ENCODE peak calls at places on chromosomes 13 and 19, in six cellular contexts. M is adrenal gland, X is heart left ventricle, I is ovary, Q is body of pancreas, P is stomach. Y is an unnamed sample.

GRCh38 chr19:46181386-46181774 is 33.3 kb downstream of the IGFL2 start:
- DNase-seq in M (no peak), X (no peak), I (no peak), Q (no peak), P (no peak), Y (peak)

GRCh38 chr19:800360-801029 is 3.2 kb downstream of the PTBP1 start:
- DNase-seq in M (no peak), X (no peak), I (no peak), Q (peak), P (peak), Y (no peak)

GRCh38 chr19:29526730-29527499 is 1.1 kb downstream of the VSTM2B start:
- DNase-seq in M (no peak), X (no peak), I (no peak), Q (no peak), P (no peak), Y (no peak)

GRCh38 chr13:113528798-113529180 is 38.3 kb upstream of the DCUN1D2 start:
- DNase-seq in M (no peak), X (no peak), I (no peak), Q (no peak), P (no peak), Y (no peak)

GRCh38 chr13:67299072-67299635 is 69.0 kb upstream of the PCDH9 start:
- DNase-seq in M (no peak), X (no peak), I (no peak), Q (no peak), P (no peak), Y (no peak)

GRCh38 chr13:113373811-113374485 is 10.0 kb upstream of the GRTP1 start:
- DNase-seq in M (no peak), X (no peak), I (no peak), Q (no peak), P (no peak), Y (no peak)

GRCh38 chr19:37933965-37934364 is 27.0 kb downstream of the SIPA1L3 start:
- DNase-seq in M (no peak), X (peak), I (no peak), Q (peak), P (peak), Y (peak)

GRCh38 chr19:44747739-44748425 is 626 bp upstream of the BCL3 start:
- DNase-seq in M (peak), X (peak), I (peak), Q (peak), P (peak), Y (no peak)

GRCh38 chr13:44140146-44140545 is 233.5 kb upstream of the SERP2 start:
- DNase-seq in M (no peak), X (no peak), I (no peak), Q (no peak), P (peak), Y (no peak)

GRCh38 chr13:84366484-84366883 is 484.2 kb upstream of the SLITRK1 start:
- DNase-seq in M (no peak), X (no peak), I (no peak), Q (no peak), P (no peak), Y (no peak)

GRCh38 chr13:97226788-97227627 is 4.9 kb downstream of the MBNL2 start:
- DNase-seq in M (no peak), X (no peak), I (peak), Q (no peak), P (peak), Y (no peak)

GRCh38 chr19:48627211-48627864 is 8.0 kb downstream of the SPHK2 start:
- DNase-seq in M (no peak), X (no peak), I (peak), Q (no peak), P (no peak), Y (no peak)

GRCh38 chr13:97749174-97749573 is 204.3 kb upstream of the IPO5 start:
- DNase-seq in M (no peak), X (no peak), I (no peak), Q (no peak), P (no peak), Y (peak)

GRCh38 chr19:307793-308420 is 16.7 kb upstream of the PLPP2 start:
- DNase-seq in M (no peak), X (no peak), I (no peak), Q (no peak), P (no peak), Y (no peak)

GRCh38 chr13:60756306-60756705 is 359.3 kb downstream of the TDRD3 start:
- DNase-seq in M (no peak), X (no peak), I (no peak), Q (no peak), P (no peak), Y (no peak)

GRCh38 chr13:80463673-80464352 is 122.9 kb upstream of the SPRY2 start:
- DNase-seq in M (no peak), X (peak), I (no peak), Q (no peak), P (no peak), Y (no peak)

GRCh38 chr19:42455621-42456081 is 12.9 kb upstream of the CXCL17 start:
- DNase-seq in M (no peak), X (no peak), I (no peak), Q (no peak), P (no peak), Y (no peak)

GRCh38 chr13:114099918-114100445 is 32.4 kb downstream of the RASA3 start:
- DNase-seq in M (no peak), X (peak), I (peak), Q (no peak), P (no peak), Y (no peak)

GRCh38 chr19:30070198-30070969 is 128.3 kb downstream of the URI1 start:
- DNase-seq in M (no peak), X (no peak), I (no peak), Q (peak), P (peak), Y (no peak)

GRCh38 chr19:35211545-35212230 is 16.9 kb downstream of the FAM187B start:
- DNase-seq in M (peak), X (peak), I (no peak), Q (no peak), P (peak), Y (no peak)

GRCh38 chr19:36686365-36687213 is 823 bp upstream of the ZNF567 start:
- DNase-seq in M (no peak), X (no peak), I (peak), Q (peak), P (no peak), Y (no peak)
- TF ChIP-seq POLR2A in M (no peak), X (no peak), I (no peak), Q (no peak), P (no peak), Y (no peak)

GRCh38 chr19:9140159-9140874 is at the start of gene ZNF317:
- DNase-seq in M (peak), X (peak), I (peak), Q (peak), P (peak), Y (peak)

GRCh38 chr19:9144920-9145319 is 4.7 kb downstream of the ZNF317 start:
- DNase-seq in M (no peak), X (no peak), I (no peak), Q (no peak), P (no peak), Y (no peak)

GRCh38 chr19:9139609-9140158 is 513 bp upstream of the ZNF317 start:
- DNase-seq in M (no peak), X (no peak), I (no peak), Q (no peak), P (no peak), Y (no peak)
- TF ChIP-seq POLR2A in M (no peak), X (no peak), I (no peak), Q (no peak), P (no peak), Y (no peak)

DNA sequence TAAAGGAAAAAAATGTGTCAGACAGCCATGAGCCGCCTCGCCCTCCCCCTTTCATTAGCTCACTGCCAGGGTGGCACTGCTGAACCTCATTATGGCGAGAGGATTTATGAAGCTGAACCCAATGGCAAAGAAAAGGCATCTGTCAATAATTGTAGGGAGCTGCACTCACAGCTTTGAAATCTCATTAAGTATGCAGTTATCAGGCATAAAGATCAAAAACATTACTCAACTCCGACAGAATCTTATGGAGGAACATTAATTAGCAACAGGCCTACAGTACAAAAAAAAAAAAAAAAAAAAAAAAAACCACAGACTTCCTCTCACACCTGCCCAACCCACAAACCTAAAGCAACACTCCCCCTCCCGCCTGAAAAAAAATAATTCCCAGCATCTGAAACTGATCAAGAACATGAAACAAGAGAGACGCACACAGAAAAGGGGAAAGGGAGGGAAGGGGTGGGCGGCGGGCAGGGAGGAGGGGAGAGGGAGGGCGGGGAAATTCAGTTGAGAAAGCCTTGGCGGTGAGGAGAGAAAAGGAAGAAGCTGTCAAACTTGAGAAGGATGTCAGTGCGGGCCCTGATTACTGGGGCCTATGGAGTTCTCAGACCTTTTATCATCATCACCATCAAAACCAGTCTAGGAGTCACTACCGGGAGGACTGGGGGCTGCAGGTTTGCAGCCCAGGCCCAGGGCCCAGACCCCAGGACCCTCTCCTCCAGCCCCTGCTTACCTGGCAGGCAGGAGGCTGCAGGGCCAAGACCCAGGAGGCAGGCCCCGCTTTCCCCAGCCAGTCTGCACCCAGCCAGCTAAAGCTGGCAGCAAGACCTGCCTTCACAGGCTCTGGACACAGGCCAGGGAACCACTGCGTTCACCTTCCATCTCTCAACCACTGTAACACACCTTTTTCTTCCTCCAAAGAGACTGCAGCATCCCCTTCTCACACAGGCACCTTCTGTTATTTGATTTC is 8.9 kb downstream of the TSHZ3 start:
- DNase-seq in M (no peak), X (no peak), I (no peak), Q (no peak), P (no peak), Y (no peak)
- TF ChIP-seq POLR2A in M (no peak), X (no peak), I (no peak), Q (no peak), P (no peak), Y (no peak)

DNA sequence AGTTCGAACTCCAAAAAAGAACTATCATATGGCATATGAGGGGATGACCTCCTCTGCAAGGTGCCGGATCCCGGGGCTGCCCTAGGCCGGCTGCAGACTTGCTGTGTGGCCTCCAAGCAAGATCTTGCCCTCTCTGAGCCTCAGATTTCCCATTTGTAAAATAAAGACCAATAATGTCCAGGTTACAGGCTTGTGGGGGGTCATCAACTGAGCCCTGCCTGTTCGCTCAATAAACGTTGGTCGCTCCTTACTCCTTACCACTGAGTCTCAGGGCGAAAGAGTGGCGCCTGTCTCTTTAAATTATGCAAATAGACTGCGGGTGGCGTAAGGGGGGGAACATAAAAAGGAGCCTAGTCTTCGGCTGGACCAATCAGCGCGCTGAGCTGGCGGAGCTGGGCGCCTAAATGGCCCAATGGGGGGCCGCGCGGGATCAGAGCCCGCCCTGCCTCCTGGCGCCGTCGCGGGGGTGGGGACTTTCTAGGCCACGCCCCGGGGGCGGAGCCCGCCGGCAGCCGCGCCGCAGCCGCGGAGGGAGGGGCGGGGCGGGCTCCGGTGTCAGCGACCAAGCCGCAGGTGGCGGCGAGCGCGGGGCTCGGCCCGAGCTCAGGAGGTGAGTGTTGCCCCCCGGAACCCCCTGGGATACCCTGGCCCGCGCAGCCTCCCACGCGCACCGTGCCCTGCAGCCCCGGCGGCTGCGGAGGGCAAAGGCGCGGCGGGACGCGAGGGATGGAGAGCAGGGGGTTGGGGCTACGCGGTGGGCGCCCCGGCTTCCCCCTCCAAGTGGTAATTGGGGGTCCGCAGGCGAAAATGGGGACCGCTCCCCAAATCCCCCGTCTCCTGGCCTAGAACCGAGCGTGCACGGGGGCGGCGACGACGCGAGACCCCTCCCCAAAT is 3.8 kb upstream of the FCHO1 start:
- DNase-seq in M (peak), X (peak), I (peak), Q (peak), P (peak), Y (peak)
- TF ChIP-seq POLR2A in M (no peak), X (no peak), I (no peak), Q (no peak), P (no peak), Y (no peak)

GRCh38 chr19:15199219-15199651 is 1.6 kb downstream of the NOTCH3 start:
- DNase-seq in M (no peak), X (no peak), I (no peak), Q (no peak), P (no peak), Y (no peak)

GRCh38 chr19:15195987-15196682 is 4.7 kb downstream of the NOTCH3 start:
- DNase-seq in M (no peak), X (no peak), I (peak), Q (peak), P (peak), Y (no peak)

GRCh38 chr19:15197275-15198005 is 3.4 kb downstream of the NOTCH3 start:
- DNase-seq in M (no peak), X (no peak), I (no peak), Q (no peak), P (no peak), Y (no peak)

GRCh38 chr19:15196683-15197005 is 4.2 kb downstream of the NOTCH3 start:
- DNase-seq in M (no peak), X (no peak), I (no peak), Q (no peak), P (no peak), Y (no peak)

GRCh38 chr19:15198006-15198356 is 2.8 kb downstream of the NOTCH3 start:
- DNase-seq in M (no peak), X (no peak), I (no peak), Q (no peak), P (no peak), Y (no peak)
- TF ChIP-seq POLR2A in M (no peak), X (no peak), I (no peak), Q (no peak), P (no peak), Y (no peak)

GRCh38 chr19:12668346-12668745 is 1.7 kb downstream of the WDR83 start:
- DNase-seq in M (no peak), X (no peak), I (no peak), Q (no peak), P (no peak), Y (no peak)

GRCh38 chr19:12668937-12669271 is 2.3 kb downstream of the WDR83 start:
- DNase-seq in M (peak), X (peak), I (no peak), Q (peak), P (peak), Y (no peak)

GRCh38 chr19:12669272-12670158 is 2.9 kb downstream of the WDR83 start:
- DNase-seq in M (peak), X (peak), I (peak), Q (peak), P (peak), Y (peak)

GRCh38 chr19:12672744-12673143 is 6.1 kb downstream of the WDR83 start:
- DNase-seq in M (no peak), X (no peak), I (no peak), Q (no peak), P (no peak), Y (no peak)

DNA sequence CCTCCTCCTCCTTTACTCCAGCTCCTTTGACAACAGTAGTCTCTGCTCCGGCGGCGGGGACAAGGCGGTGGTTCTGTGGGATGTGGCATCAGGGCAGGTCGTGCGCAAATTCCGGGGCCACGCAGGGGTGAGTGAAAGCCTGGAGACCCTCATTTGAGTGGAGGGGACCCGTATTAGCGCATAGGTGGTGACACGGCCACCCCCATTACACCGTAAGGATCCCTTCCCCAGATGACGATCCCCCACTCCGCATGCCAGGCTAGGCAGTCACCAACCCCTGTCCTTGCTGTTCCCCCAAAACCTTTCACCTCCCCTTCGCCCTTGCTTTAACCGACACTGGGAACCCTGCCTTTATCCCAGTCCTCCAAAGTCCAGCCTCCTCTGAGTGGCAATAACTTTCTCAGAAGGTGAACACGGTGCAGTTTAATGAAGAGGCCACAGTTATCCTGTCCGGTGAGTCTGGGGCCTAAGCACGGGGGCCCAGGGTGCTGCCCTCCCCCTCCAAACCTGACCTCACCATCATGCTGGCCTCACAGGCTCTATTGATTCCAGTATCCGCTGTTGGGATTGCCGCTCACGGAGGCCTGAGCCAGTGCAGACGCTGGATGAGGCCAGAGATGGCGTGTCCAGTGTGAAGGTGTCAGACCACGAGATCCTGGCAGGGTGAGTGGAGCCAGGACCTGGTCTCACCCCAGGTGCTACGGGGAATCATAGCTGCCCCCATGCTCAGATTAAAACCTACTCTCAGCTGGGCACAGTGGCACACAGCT is 3.7 kb downstream of the WDR83 start:
- DNase-seq in M (no peak), X (no peak), I (no peak), Q (no peak), P (no peak), Y (no peak)
- TF ChIP-seq POLR2A in M (no peak), X (no peak), I (no peak), Q (no peak), P (no peak), Y (peak)

GRCh38 chr19:12782424-12783225 is 7.3 kb upstream of the HOOK2 start:
- DNase-seq in M (peak), X (peak), I (peak), Q (peak), P (peak), Y (no peak)
- TF ChIP-seq POLR2A in M (peak), X (peak), I (peak), Q (peak), P (no peak), Y (peak)